ENCODE peak calls at places on chromosomes 13 and 19, in four cellular contexts. A, T, D and N are unnamed samples. For H3K9me3, the result is how much of the 10 kb centered on the place peaks cover.

GRCh38 chr19:14343286-14343685 is 38.0 kb upstream of the ADGRE5 start:
- DNase-seq in A (no peak), T (no peak), D (no peak), N (no peak)

GRCh38 chr13:27406178-27406939 is 18.1 kb upstream of the GTF3A start:
- DNase-seq in A (peak), T (no peak), D (peak), N (no peak)

GRCh38 chr19:49691243-49692101 is 556 bp downstream of the CPT1C start:
- DNase-seq in A (peak), T (no peak), D (no peak), N (no peak)

GRCh38 chr13:109389456-109389855 is 396.9 kb downstream of the IRS2 start:
- DNase-seq in A (no peak), T (no peak), D (no peak), N (no peak)

GRCh38 chr19:16899566-16900075 is 10.8 kb downstream of the F2RL3 start:
- DNase-seq in A (peak), T (no peak), D (peak), N (no peak)

GRCh38 chr13:45055902-45056648 is 64.2 kb upstream of the GTF2F2 start:
- DNase-seq in A (peak), T (no peak), D (no peak), N (no peak)

GRCh38 chr13:79581870-79582315 is 100.9 kb downstream of the NDFIP2 start:
- DNase-seq in A (peak), T (no peak), D (no peak), N (no peak)

GRCh38 chr13:45482571-45483173 is 17.9 kb downstream of the COG3 start:
- DNase-seq in A (peak), T (no peak), D (no peak), N (no peak)

GRCh38 chr13:79434578-79434977 is 28.5 kb upstream of the RBM26 start:
- DNase-seq in A (peak), T (no peak), D (no peak), N (no peak)

GRCh38 chr13:47327856-47328255 is 431.0 kb upstream of the HTR2A start:
- DNase-seq in A (peak), T (no peak), D (no peak), N (no peak)

GRCh38 chr13:82136880-82137279 is 1745.4 kb downstream of the SLITRK1 start:
- DNase-seq in A (no peak), T (no peak), D (no peak), N (no peak)

GRCh38 chr19:16824658-16825311 is 4.4 kb upstream of the SIN3B start:
- DNase-seq in A (peak), T (no peak), D (no peak), N (no peak)

GRCh38 chr13:20411638-20412342 is 113.9 kb downstream of the CRYL1 start:
- DNase-seq in A (no peak), T (no peak), D (peak), N (no peak)

GRCh38 chr13:39417131-39417530 is 185.9 kb downstream of the LHFPL6 start:
- DNase-seq in A (peak), T (no peak), D (no peak), N (no peak)

GRCh38 chr13:99288069-99288468 is 19.1 kb downstream of the GPR183 start:
- DNase-seq in A (no peak), T (no peak), D (peak), N (no peak)

GRCh38 chr19:3694361-3695123 is 5.7 kb downstream of the PIP5K1C start:
- DNase-seq in A (no peak), T (no peak), D (no peak), N (no peak)

GRCh38 chr13:61777281-61777680 is 361.6 kb upstream of the PCDH20 start:
- DNase-seq in A (peak), T (no peak), D (no peak), N (no peak)

GRCh38 chr19:34994286-34994642 is 5.9 kb upstream of the GRAMD1A start:
- DNase-seq in A (no peak), T (no peak), D (no peak), N (no peak)

GRCh38 chr13:37481005-37481857 is 117.3 kb downstream of the POSTN start:
- DNase-seq in A (peak), T (no peak), D (no peak), N (no peak)

GRCh38 chr19:38046254-38047047 is 139.4 kb downstream of the SIPA1L3 start:
- DNase-seq in A (no peak), T (no peak), D (no peak), N (no peak)

GRCh38 chr19:12913871-12914690 is 5.0 kb downstream of the SYCE2 start:
- DNase-seq in A (peak), T (no peak), D (peak), N (no peak)

GRCh38 chr19:42440357-42441046 is 2.2 kb downstream of the CXCL17 start:
- DNase-seq in A (peak), T (no peak), D (peak), N (peak)

GRCh38 chr19:31334101-31334848 is 15.0 kb downstream of the TSHZ3 start:
- DNase-seq in A (peak), T (no peak), D (no peak), N (no peak)

GRCh38 chr13:20666948-20667347 is 36.6 kb upstream of the IL17D start:
- DNase-seq in A (no peak), T (no peak), D (peak), N (no peak)

GRCh38 chr19:14059093-14059480 is 2.8 kb downstream of the PALM3 start:
- DNase-seq in A (peak), T (no peak), D (peak), N (no peak)

GRCh38 chr19:21595185-21595584 is 89.8 kb downstream of the ZNF429 start:
- DNase-seq in A (no peak), T (no peak), D (no peak), N (no peak)

GRCh38 chr19:21590868-21591267 is 85.5 kb downstream of the ZNF429 start:
- DNase-seq in A (no peak), T (no peak), D (no peak), N (no peak)

GRCh38 chr19:21588202-21588601 is 82.8 kb downstream of the ZNF429 start:
- DNase-seq in A (no peak), T (no peak), D (no peak), N (no peak)

GRCh38 chr19:21593934-21594844 is 88.8 kb downstream of the ZNF429 start:
- DNase-seq in A (no peak), T (no peak), D (no peak), N (no peak)

DNA sequence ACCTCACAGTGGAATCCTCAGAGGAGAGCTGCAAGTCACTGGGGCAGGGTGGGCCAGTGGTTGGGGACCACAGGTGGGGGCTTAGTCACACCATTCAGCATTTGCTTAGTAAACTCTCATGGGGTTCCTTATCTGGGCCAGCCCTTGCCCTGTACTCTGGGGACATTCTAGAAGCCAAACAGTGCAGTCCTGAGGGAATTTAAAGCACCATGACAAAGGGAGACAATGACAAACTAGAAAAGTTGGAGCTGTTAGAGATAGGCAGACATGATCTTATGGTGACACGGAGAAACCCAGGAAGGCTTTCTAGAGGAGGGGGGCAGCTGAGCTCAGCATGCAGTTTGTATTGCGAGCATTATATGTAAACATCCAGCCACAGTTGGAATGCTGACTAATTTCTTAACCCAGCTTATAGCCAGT is 87.6 kb downstream of the ZNF429 start:
- DNase-seq in A (no peak), T (no peak), D (no peak), N (no peak)
- H3K27ac ChIP-seq in A (no peak), T (no peak), D (no peak), N (no peak)

GRCh38 chr19:23385404-23385803 is 9.9 kb downstream of the ZNF91 start:
- DNase-seq in A (no peak), T (no peak), D (no peak), N (no peak)

GRCh38 chr19:23381114-23381513 is 14.2 kb downstream of the ZNF91 start:
- DNase-seq in A (no peak), T (no peak), D (no peak), N (no peak)

GRCh38 chr19:23384858-23385257 is 10.4 kb downstream of the ZNF91 start:
- DNase-seq in A (no peak), T (no peak), D (no peak), N (no peak)

GRCh38 chr19:23382955-23383354 is 12.3 kb downstream of the ZNF91 start:
- DNase-seq in A (no peak), T (no peak), D (no peak), N (no peak)

DNA sequence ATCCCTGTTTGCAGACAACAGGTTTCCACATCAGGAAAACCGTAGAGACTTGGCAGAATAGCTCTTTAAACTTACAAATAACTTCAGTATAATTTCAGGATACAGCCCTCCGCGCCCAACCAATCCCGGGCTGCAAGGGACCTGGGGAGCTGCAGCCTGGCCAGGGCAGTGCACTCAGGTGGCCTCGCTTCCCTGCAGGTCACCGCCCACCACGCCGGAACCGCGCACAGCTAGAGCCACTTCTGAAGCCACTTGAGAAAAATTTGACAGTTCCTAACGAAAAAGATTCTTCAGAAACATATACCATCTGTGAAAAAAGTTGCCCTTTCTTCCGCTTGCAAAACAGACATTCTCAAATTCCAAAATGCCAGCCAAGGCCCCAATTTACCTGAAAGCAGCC is 11.1 kb downstream of the ZNF91 start:
- DNase-seq in A (no peak), T (no peak), D (no peak), N (no peak)
- H3K9me3 ChIP-seq in A (under half), T (half or more), D (half or more), N (half or more)

GRCh38 chr13:94162289-94162688 is 317.2 kb downstream of the DCT start:
- DNase-seq in A (peak), T (no peak), D (no peak), N (no peak)

GRCh38 chr13:94153586-94153985 is 325.9 kb downstream of the DCT start:
- DNase-seq in A (no peak), T (no peak), D (no peak), N (no peak)

GRCh38 chr13:94160875-94161274 is 318.6 kb downstream of the DCT start:
- DNase-seq in A (no peak), T (no peak), D (no peak), N (no peak)

GRCh38 chr13:94154362-94154761 is 325.1 kb downstream of the DCT start:
- DNase-seq in A (peak), T (no peak), D (no peak), N (no peak)

DNA sequence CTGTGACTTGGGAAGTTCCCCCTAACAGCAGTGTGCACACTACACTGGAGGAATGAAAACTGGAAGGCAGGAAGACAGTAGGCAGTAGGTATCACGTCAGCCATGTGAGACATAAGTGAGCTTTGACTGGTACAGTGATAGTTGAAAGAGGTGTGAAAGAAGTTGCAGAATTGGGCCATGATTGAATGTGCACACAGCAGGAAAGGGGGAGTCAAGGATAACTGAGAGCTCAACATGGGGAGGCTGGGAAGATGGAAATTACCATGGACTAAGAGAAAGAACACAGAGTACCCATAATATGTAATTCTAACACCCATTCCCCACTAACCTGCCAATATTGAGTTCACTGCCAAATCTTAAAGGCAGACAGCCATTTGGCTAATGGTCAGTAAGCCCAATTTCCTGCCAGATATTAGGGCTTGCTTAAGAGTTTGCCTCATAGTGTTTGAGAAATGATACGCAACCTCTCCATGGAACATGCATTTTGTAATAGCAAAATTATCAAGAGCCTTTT is 321.7 kb downstream of the DCT start:
- DNase-seq in A (peak), T (no peak), D (no peak), N (no peak)
- H3K27ac ChIP-seq in A (no peak), T (no peak), D (no peak), N (no peak)

DNA sequence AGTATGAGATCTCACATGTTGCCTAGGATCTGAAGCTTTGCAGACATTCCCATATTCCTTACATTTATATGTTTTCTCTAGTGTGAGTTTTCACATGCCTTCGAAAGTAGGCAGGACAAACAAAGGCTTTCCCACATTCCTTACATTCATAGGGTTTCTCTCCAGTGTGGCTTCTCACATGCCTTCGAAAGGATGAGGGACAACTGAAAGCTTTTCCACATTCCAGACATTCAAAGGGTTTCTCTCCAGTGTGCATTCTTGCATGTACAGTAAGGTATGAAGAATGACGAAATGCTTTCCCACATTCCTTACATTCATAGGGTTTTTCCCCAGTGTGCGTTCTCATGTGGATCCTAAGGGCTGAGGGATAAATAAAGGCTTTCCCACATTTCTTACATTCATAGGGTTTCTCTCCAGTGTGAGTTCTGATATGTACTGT is 14.2 kb downstream of the ZNF699 start:
- DNase-seq in A (no peak), T (no peak), D (no peak), N (no peak)
- H3K9me3 ChIP-seq in A (under half), T (half or more), D (half or more), N (under half)

DNA sequence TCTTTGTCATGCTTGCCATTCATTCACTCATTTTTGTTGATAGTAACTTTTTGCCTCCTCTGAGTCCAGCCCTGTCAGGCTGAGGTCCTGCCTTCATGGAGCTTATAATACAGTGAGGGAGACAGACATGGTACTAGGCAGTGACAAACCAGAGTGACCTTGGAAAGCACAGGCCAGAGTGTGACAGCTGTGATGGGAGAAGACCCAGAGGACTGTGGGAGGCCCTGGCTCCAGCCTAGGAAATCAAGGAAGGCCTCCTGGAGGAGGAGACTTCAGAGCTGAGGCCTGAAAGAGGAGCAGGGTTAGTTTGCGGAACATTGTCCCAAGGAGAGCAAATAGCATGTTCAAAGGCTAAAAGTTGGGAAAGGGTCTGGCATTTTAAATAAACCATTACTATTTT is 20.5 kb downstream of the PAK4 start:
- DNase-seq in A (no peak), T (no peak), D (no peak), N (no peak)
- H3K27ac ChIP-seq in A (no peak), T (peak), D (no peak), N (no peak)

GRCh38 chr19:22814124-22814523 is 18.0 kb upstream of the ZNF723 start:
- DNase-seq in A (no peak), T (no peak), D (no peak), N (no peak)
- H3K9me3 ChIP-seq in A (under half), T (under half), D (under half), N (under half)